ENCODE peak calls at places on chromosomes 3 and 15, in nine cellular contexts. Z is AG20443; B is activated T-helper 1 cell treated with anti-CD3 and anti-CD28 coated beads, Interleukin-12 subunit alpha, Interleukin-12 subunit beta, Interleukin-2, Interleukin-4 antibody, amounts not matched to agents 30 ng/mL and 10 ng/mL and 1 ng/mL, durations not matched to agents 14 hours and 24 hours and 36 hours; L is T-cell; U is NCI-H774; I is stimulated activated naive CD4-positive, alpha-beta T cell; S is choroid plexus epithelial cell; D is pancreas; M is ecto neural progenitor cell. W is an unnamed sample.

GRCh38 chr3:12508316-12508715 is 24.0 kb downstream of the TSEN2 start:
- DNase-seq in Z (peak; percentile 93), B (no peak), L (no peak), U (no peak), I (no peak), S (peak; percentile 100), D (no peak), M (no peak), W (no peak)

GRCh38 chr3:193960485-193961172 is 175.3 kb upstream of the HES1 start:
- DNase-seq in Z (peak; percentile 36), B (no peak), L (no peak), U (no peak), I (no peak), S (no peak), D (no peak), M (no peak), W (peak; percentile 43)

GRCh38 chr3:192422321-192422997 is 304.9 kb downstream of the FGF12 start:
- DNase-seq in Z (no peak), B (no peak), L (no peak), U (no peak), I (no peak), S (peak; percentile 28), D (no peak), M (no peak), W (no peak)

GRCh38 chr3:73228425-73228824 is 167.0 kb downstream of the EBLN2 start:
- DNase-seq in Z (peak; percentile 67), B (no peak), L (no peak), U (no peak), I (no peak), S (no peak), D (no peak), M (no peak), W (no peak)

GRCh38 chr3:114877378-114878118 is 269.5 kb downstream of the ZBTB20 start:
- DNase-seq in Z (no peak), B (no peak), L (no peak), U (no peak), I (no peak), S (no peak), D (no peak), M (no peak), W (no peak)

GRCh38 chr15:90291679-90292356 is 26.3 kb downstream of the NGRN start:
- DNase-seq in Z (peak; percentile 18), B (no peak), L (no peak), U (peak; percentile 66), I (no peak), S (peak; percentile 31), D (peak; percentile 47), M (no peak), W (no peak)

GRCh38 chr3:80355144-80355543 is 587.3 kb upstream of the ROBO1 start:
- DNase-seq in Z (no peak), B (no peak), L (no peak), U (no peak), I (no peak), S (peak; percentile 81), D (no peak), M (no peak), W (no peak)

GRCh38 chr3:72174043-72174442 is 389.1 kb upstream of the PROK2 start:
- DNase-seq in Z (no peak), B (no peak), L (no peak), U (no peak), I (no peak), S (no peak), D (no peak), M (no peak), W (no peak)

GRCh38 chr3:190130700-190131099 is 10.0 kb upstream of the P3H2 start:
- DNase-seq in Z (no peak), B (no peak), L (no peak), U (no peak), I (no peak), S (peak; percentile 35), D (no peak), M (no peak), W (no peak)

GRCh38 chr3:71266875-71267274 is 316.7 kb downstream of the FOXP1 start:
- DNase-seq in Z (no peak), B (no peak), L (no peak), U (no peak), I (no peak), S (no peak), D (no peak), M (no peak), W (no peak)

GRCh38 chr3:133168025-133168401 is 129.8 kb downstream of the TMEM108 start:
- DNase-seq in Z (no peak), B (no peak), L (no peak), U (no peak), I (no peak), S (no peak), D (no peak), M (no peak), W (no peak)

GRCh38 chr3:47652142-47652541 is 73.5 kb upstream of the CSPG5 start:
- DNase-seq in Z (no peak), B (no peak), L (no peak), U (no peak), I (no peak), S (no peak), D (peak; percentile 10), M (no peak), W (no peak)